ENCODE peak calls at places on chromosomes 16 and 17, in five cellular contexts. J is fibroblast of lung, G is HCT116, V is mammary epithelial cell, H is neural progenitor cell. O is an unnamed sample.
A peak's percentile ranks its signal among the peaks of the same experiment; 100 is the strongest.

GRCh38 chr16:54286330-54287017 is at the start of gene IRX3:
- DNase-seq in J (peak; percentile 84), G (peak; percentile 66), V (peak; percentile 94), H (peak; percentile 96), O (peak; percentile 74)

GRCh38 chr17:72560303-72561247 is 439.8 kb downstream of the SOX9 start:
- DNase-seq in J (peak; percentile 43), G (peak; percentile 61), V (no peak), H (peak; percentile 80), O (peak; percentile 26)

GRCh38 chr17:76726766-76727718 is at the start of gene METTL23:
- DNase-seq in J (peak; percentile 66), G (no peak), V (peak; percentile 60), H (peak; percentile 81), O (peak; percentile 52)

GRCh38 chr17:17326275-17326875 is 23.2 kb downstream of the NT5M start:
- DNase-seq in J (no peak), G (no peak), V (no peak), H (peak; percentile 75), O (no peak)

GRCh38 chr17:80891096-80892018 is 100.3 kb upstream of the CHMP6 start:
- DNase-seq in J (peak; percentile 98), G (peak; percentile 96), V (peak; percentile 95), H (no peak), O (peak; percentile 98)

GRCh38 chr17:83006515-83007455 is 72.6 kb upstream of the METRNL start:
- DNase-seq in J (no peak), G (no peak), V (no peak), H (no peak), O (no peak)

GRCh38 chr16:63976345-63976744 is 1145.5 kb downstream of the CDH11 start:
- DNase-seq in J (no peak), G (no peak), V (no peak), H (no peak), O (no peak)

GRCh38 chr16:70706948-70707465 is 21.2 kb upstream of the MTSS2 start:
- DNase-seq in J (peak; percentile 67), G (no peak), V (peak; percentile 81), H (no peak), O (peak; percentile 51)

GRCh38 chr17:67602974-67603373 is 114.8 kb upstream of the NOL11 start:
- DNase-seq in J (peak; percentile 41), G (peak; percentile 56), V (peak; percentile 20), H (peak; percentile 69), O (peak; percentile 27)

GRCh38 chr16:68246671-68247070 is 1.5 kb downstream of the PLA2G15 start:
- DNase-seq in J (no peak), G (no peak), V (no peak), H (no peak), O (no peak)

GRCh38 chr17:32551186-32551955 is 64.6 kb downstream of the CDK5R1 start:
- DNase-seq in J (peak; percentile 84), G (no peak), V (peak; percentile 92), H (no peak), O (peak; percentile 80)

GRCh38 chr17:59332890-59333377 is 1.5 kb downstream of the YPEL2 start:
- DNase-seq in J (no peak), G (no peak), V (no peak), H (no peak), O (no peak)

GRCh38 chr16:83631006-83631405 is 176.8 kb upstream of the HSBP1 start:
- DNase-seq in J (no peak), G (no peak), V (no peak), H (no peak), O (no peak)

GRCh38 chr17:82926716-82927115 is 86.9 kb upstream of the ZNF750 start:
- DNase-seq in J (no peak), G (no peak), V (no peak), H (no peak), O (no peak)

GRCh38 chr17:795721-796120 is 13.6 kb downstream of the MRM3 start:
- DNase-seq in J (no peak), G (no peak), V (no peak), H (no peak), O (no peak)

GRCh38 chr17:75036643-75037268 is 10.0 kb downstream of the ATP5PD start:
- DNase-seq in J (peak; percentile 71), G (peak; percentile 89), V (no peak), H (no peak), O (peak; percentile 61)

GRCh38 chr17:68294617-68295016 is 3.3 kb downstream of the ARSG start:
- DNase-seq in J (no peak), G (no peak), V (no peak), H (no peak), O (no peak)

GRCh38 chr16:48137822-48138221 is 18.0 kb downstream of the ABCC12 start:
- DNase-seq in J (no peak), G (no peak), V (no peak), H (no peak), O (no peak)

GRCh38 chr17:72660274-72661092 is 432.0 kb downstream of the SLC39A11 start:
- DNase-seq in J (no peak), G (no peak), V (no peak), H (no peak), O (no peak)

GRCh38 chr16:80404847-80405246 is 135.9 kb upstream of the DYNLRB2 start:
- DNase-seq in J (no peak), G (no peak), V (no peak), H (no peak), O (no peak)

GRCh38 chr17:41178341-41178740 is 320 bp upstream of the KRTAP4-2 start:
- DNase-seq in J (peak; percentile 44), G (no peak), V (peak; percentile 70), H (no peak), O (peak; percentile 27)

GRCh38 chr16:61050547-61050946 is 985.7 kb downstream of the CDH8 start:
- DNase-seq in J (no peak), G (no peak), V (no peak), H (no peak), O (no peak)

GRCh38 chr16:85105475-85105874 is 6.8 kb downstream of the CIBAR2 start:
- DNase-seq in J (no peak), G (no peak), V (no peak), H (no peak), O (no peak)

GRCh38 chr16:12917246-12917645 is 15.8 kb downstream of the SHISA9 start:
- DNase-seq in J (no peak), G (no peak), V (no peak), H (no peak), O (no peak)

GRCh38 chr17:82775033-82775823 is 23.4 kb downstream of the TBCD start:
- DNase-seq in J (peak; percentile 34), G (peak; percentile 24), V (no peak), H (peak; percentile 74), O (peak; percentile 10)

GRCh38 chr17:77892031-77892430 is 66.5 kb upstream of the TNRC6C start:
- DNase-seq in J (no peak), G (no peak), V (no peak), H (no peak), O (no peak)

GRCh38 chr17:81909966-81910839 is 996 bp downstream of the PCYT2 start:
- DNase-seq in J (no peak), G (no peak), V (no peak), H (peak; percentile 48), O (no peak)

GRCh38 chr17:4897198-4897657 is 2.1 kb upstream of the C17orf107 start:
- DNase-seq in J (no peak), G (no peak), V (no peak), H (no peak), O (no peak)

GRCh38 chr17:39676198-39676819 is 8.1 kb downstream of the PNMT start:
- DNase-seq in J (no peak), G (no peak), V (no peak), H (no peak), O (no peak)

GRCh38 chr17:60817187-60817586 is 139.5 kb downstream of the BCAS3 start:
- DNase-seq in J (peak; percentile 93), G (no peak), V (peak; percentile 66), H (no peak), O (peak; percentile 94)

GRCh38 chr17:64964796-64965195 is 45.5 kb upstream of the LRRC37A3 start:
- DNase-seq in J (peak; percentile 63), G (no peak), V (no peak), H (peak; percentile 13), O (peak; percentile 52)

GRCh38 chr16:82801361-82801760 is 174.6 kb downstream of the CDH13 start:
- DNase-seq in J (peak; percentile 72), G (no peak), V (peak; percentile 32), H (no peak), O (peak; percentile 64)

GRCh38 chr16:87463722-87464690 is 28.8 kb downstream of the ZCCHC14 start:
- DNase-seq in J (peak; percentile 79), G (no peak), V (no peak), H (no peak), O (peak; percentile 78)

GRCh38 chr17:20988896-20989295 is 53.9 kb downstream of the USP22 start:
- DNase-seq in J (no peak), G (no peak), V (no peak), H (no peak), O (no peak)

GRCh38 chr17:4182043-4182442 is 39.0 kb downstream of the CYB5D2 start:
- DNase-seq in J (no peak), G (no peak), V (no peak), H (no peak), O (no peak)

GRCh38 chr17:16407911-16408588 is 7.3 kb upstream of the TRPV2 start:
- DNase-seq in J (peak; percentile 43), G (no peak), V (peak; percentile 61), H (peak; percentile 58), O (peak; percentile 26)

GRCh38 chr17:21089933-21090888 is 36.6 kb upstream of the DHRS7B start:
- DNase-seq in J (no peak), G (no peak), V (no peak), H (no peak), O (no peak)

DNA sequence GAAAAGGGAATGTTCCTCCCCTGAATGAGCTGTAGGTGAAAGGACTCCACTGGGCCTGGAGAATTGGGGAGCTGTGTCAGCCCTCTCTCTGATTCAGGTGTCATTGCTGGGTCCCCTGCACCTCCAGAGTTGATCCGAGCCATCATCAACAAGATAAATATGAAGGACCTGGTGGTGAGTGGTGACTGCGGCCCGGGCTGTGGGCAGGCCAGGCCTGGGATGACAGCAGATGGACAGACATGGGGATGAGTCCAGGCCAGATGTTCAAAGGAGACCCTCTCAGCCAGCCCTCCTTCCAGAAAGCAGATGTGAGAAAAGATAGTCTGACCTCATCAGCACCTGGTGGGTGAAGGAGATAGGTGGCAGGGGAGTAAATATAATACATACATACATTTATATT is 4.6 kb downstream of the CHAD start:
- DNase-seq in J (no peak), G (no peak), V (no peak), H (no peak), O (no peak)
- H3K9ac ChIP-seq in J (no peak overlapping the region), G (no peak overlapping the region), V (no peak overlapping the region), H (no peak overlapping the region), O (no peak overlapping the region)

GRCh38 chr17:44086364-44087311 is 16.1 kb downstream of the G6PC3 start:
- DNase-seq in J (peak; percentile 91), G (peak; percentile 37), V (peak; percentile 88), H (peak; percentile 67), O (peak; percentile 88)
- H2AFZ ChIP-seq in J (no peak overlapping the region), G (no peak overlapping the region), V (peak overlapping the region; percentile 17), H (no peak overlapping the region), O (peak overlapping the region; percentile 45)

GRCh38 chr17:50210249-50211225 is 9.1 kb upstream of the COL1A1 start:
- DNase-seq in J (peak; percentile 99), G (no peak), V (peak; percentile 55), H (peak; percentile 48), O (peak; percentile 98)
- H3K9ac ChIP-seq in J (peak overlapping the region; percentile 88), G (peak overlapping the region; percentile 26), V (no peak overlapping the region), H (no peak overlapping the region), O (peak overlapping the region; percentile 96)

GRCh38 chr17:6575596-6575988 is 19.2 kb upstream of the PITPNM3 start:
- DNase-seq in J (no peak), G (no peak), V (no peak), H (no peak), O (no peak)
- H2AFZ ChIP-seq in J (no peak overlapping the region), G (no peak overlapping the region), V (peak overlapping the region; percentile 9), H (no peak overlapping the region), O (peak overlapping the region; percentile 0)

O was measured in astrocyte.